ENCODE peak calls at places on chromosomes 2 and 18, in six cellular contexts. One of them, this sample, is unnamed.

GRCh38 chr2:10839813-10840212 is 27.2 kb upstream of the PDIA6 start:
- DNase-seq in HepG2: no peak
- DNase-seq in A549: no peak
- DNase-seq in endothelial cell of umbilical vein: peak
- DNase-seq in K562: no peak
- DNase-seq in GM12878: no peak
- DNase-seq in this sample: peak

GRCh38 chr2:239441724-239442123 is 40.9 kb upstream of the HDAC4 start:
- DNase-seq in HepG2: no peak
- DNase-seq in A549: no peak
- DNase-seq in endothelial cell of umbilical vein: no peak
- DNase-seq in K562: no peak
- DNase-seq in GM12878: no peak
- DNase-seq in this sample: peak

GRCh38 chr2:98455494-98455976 is 10.9 kb downstream of the INPP4A start:
- DNase-seq in HepG2: no peak
- DNase-seq in A549: no peak
- DNase-seq in endothelial cell of umbilical vein: no peak
- DNase-seq in K562: no peak
- DNase-seq in GM12878: peak
- DNase-seq in this sample: peak

GRCh38 chr2:179297922-179298321 is 33.3 kb upstream of the SESTD1 start:
- DNase-seq in HepG2: no peak
- DNase-seq in A549: no peak
- DNase-seq in endothelial cell of umbilical vein: no peak
- DNase-seq in K562: no peak
- DNase-seq in GM12878: no peak
- DNase-seq in this sample: no peak

GRCh38 chr2:239330836-239331235 is 70.0 kb downstream of the HDAC4 start:
- DNase-seq in HepG2: no peak
- DNase-seq in A549: no peak
- DNase-seq in endothelial cell of umbilical vein: no peak
- DNase-seq in K562: no peak
- DNase-seq in GM12878: no peak
- DNase-seq in this sample: no peak

GRCh38 chr18:52408800-52409302 is 68.9 kb downstream of the DCC start:
- DNase-seq in HepG2: no peak
- DNase-seq in A549: no peak
- DNase-seq in endothelial cell of umbilical vein: no peak
- DNase-seq in K562: no peak
- DNase-seq in GM12878: no peak
- DNase-seq in this sample: no peak

GRCh38 chr2:241901500-241902351 is 32.2 kb downstream of the RTP5 start:
- DNase-seq in HepG2: no peak
- DNase-seq in A549: no peak
- DNase-seq in endothelial cell of umbilical vein: no peak
- DNase-seq in K562: no peak
- DNase-seq in GM12878: no peak
- DNase-seq in this sample: no peak

GRCh38 chr2:206260427-206261012 is 13.9 kb upstream of the ZDBF2 start:
- DNase-seq in HepG2: peak
- DNase-seq in A549: peak
- DNase-seq in endothelial cell of umbilical vein: no peak
- DNase-seq in K562: peak
- DNase-seq in GM12878: no peak
- DNase-seq in this sample: peak

GRCh38 chr2:64448069-64448468 is 5.9 kb upstream of the LGALSL start:
- DNase-seq in HepG2: no peak
- DNase-seq in A549: no peak
- DNase-seq in endothelial cell of umbilical vein: no peak
- DNase-seq in K562: no peak
- DNase-seq in GM12878: no peak
- DNase-seq in this sample: no peak

GRCh38 chr2:46098606-46099005 is 198.6 kb upstream of the EPAS1 start:
- DNase-seq in HepG2: peak
- DNase-seq in A549: peak
- DNase-seq in endothelial cell of umbilical vein: peak
- DNase-seq in K562: no peak
- DNase-seq in GM12878: no peak
- DNase-seq in this sample: no peak

DNA sequence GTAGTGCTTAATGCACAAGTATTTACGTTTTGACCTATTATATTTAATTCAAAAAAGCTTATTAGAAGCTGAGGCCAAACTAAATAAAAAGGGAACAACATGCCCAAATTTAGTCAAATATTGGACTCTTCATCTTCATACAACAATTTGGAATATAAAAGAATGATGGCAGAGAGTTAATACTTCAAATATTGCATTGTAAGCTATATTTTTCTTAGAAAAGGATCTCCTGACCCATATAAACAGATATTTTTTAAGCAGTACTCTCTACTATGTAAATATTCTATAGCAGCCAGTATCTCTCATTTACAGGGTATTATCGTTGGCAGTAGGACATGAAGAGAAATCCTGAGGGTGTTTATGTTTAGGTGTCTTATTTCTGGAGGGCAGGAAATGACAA is 531.2 kb downstream of the NYAP2 start:
- DNase-seq in HepG2: no peak
- DNase-seq in A549: no peak
- DNase-seq in endothelial cell of umbilical vein: no peak
- DNase-seq in K562: no peak
- DNase-seq in GM12878: no peak
- DNase-seq in this sample: no peak
- TF ChIP-seq MYC in HepG2: no peak
- TF ChIP-seq MYC in A549: no peak
- TF ChIP-seq MYC in endothelial cell of umbilical vein: no peak
- TF ChIP-seq MYC in K562: no peak
- TF ChIP-seq MYC in GM12878: no peak
- TF ChIP-seq MYC in this sample: no peak

GRCh38 chr18:74351354-74351753 is 35.7 kb downstream of the C18orf63 start:
- DNase-seq in HepG2: no peak
- DNase-seq in A549: no peak
- DNase-seq in endothelial cell of umbilical vein: peak
- DNase-seq in K562: no peak
- DNase-seq in GM12878: no peak
- DNase-seq in this sample: peak
- TF ChIP-seq MYC in HepG2: no peak
- TF ChIP-seq MYC in A549: no peak
- TF ChIP-seq MYC in endothelial cell of umbilical vein: no peak
- TF ChIP-seq MYC in K562: no peak
- TF ChIP-seq MYC in GM12878: no peak
- TF ChIP-seq MYC in this sample: no peak

DNA sequence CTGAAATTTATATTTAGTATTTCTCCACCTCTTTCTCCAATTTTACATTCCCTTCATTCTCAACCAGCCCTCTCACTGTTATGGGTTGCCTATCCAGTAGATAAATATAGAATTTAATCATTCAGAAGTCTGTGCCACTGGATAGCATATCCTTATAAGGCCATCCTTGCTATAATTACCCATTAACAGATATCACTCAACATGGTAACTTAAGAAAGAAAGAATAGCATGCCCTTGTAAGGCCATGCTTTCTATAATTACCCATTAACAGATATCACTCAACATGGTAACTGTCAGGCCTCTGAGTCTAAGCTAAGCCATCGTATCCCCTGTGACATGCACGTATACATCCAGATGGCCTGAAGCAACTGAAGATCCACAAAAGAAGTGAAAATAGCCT is 1137.4 kb upstream of the FAM98A start:
- DNase-seq in HepG2: no peak
- DNase-seq in A549: no peak
- DNase-seq in endothelial cell of umbilical vein: no peak
- DNase-seq in K562: no peak
- DNase-seq in GM12878: no peak
- DNase-seq in this sample: no peak
- TF ChIP-seq MYC in HepG2: no peak
- TF ChIP-seq MYC in A549: no peak
- TF ChIP-seq MYC in endothelial cell of umbilical vein: no peak
- TF ChIP-seq MYC in K562: no peak
- TF ChIP-seq MYC in GM12878: no peak
- TF ChIP-seq MYC in this sample: no peak

GRCh38 chr2:2831656-2832055 is 500.6 kb upstream of the MYT1L start:
- DNase-seq in HepG2: no peak
- DNase-seq in A549: no peak
- DNase-seq in endothelial cell of umbilical vein: no peak
- DNase-seq in K562: no peak
- DNase-seq in GM12878: no peak
- DNase-seq in this sample: no peak
- TF ChIP-seq MYC in HepG2: no peak
- TF ChIP-seq MYC in A549: no peak
- TF ChIP-seq MYC in endothelial cell of umbilical vein: no peak
- TF ChIP-seq MYC in K562: no peak
- TF ChIP-seq MYC in GM12878: no peak
- TF ChIP-seq MYC in this sample: no peak

DNA sequence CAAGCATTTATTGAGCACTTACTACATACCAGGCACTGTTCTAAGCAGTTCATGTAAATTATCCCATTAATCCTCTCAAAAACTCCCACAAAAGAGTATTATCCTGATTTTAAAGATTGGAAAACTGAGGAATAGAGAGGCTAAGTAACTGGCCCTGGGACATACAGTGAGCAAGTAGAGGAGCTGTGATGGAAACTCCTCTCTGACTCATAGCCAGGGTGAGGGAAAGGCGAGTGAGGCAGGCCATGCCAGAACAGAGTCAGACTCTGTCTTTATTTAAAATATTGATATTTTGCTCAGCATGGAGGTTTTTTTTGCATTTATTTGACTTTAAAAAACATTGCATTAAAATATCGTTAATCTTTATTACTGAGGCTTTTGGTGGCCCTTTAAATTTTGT is 208.0 kb downstream of the LOXHD1 start:
- DNase-seq in HepG2: no peak
- DNase-seq in A549: no peak
- DNase-seq in endothelial cell of umbilical vein: no peak
- DNase-seq in K562: no peak
- DNase-seq in GM12878: no peak
- DNase-seq in this sample: no peak
- TF ChIP-seq MYC in HepG2: no peak
- TF ChIP-seq MYC in A549: no peak
- TF ChIP-seq MYC in endothelial cell of umbilical vein: no peak
- TF ChIP-seq MYC in K562: no peak
- TF ChIP-seq MYC in GM12878: no peak
- TF ChIP-seq MYC in this sample: no peak

DNA sequence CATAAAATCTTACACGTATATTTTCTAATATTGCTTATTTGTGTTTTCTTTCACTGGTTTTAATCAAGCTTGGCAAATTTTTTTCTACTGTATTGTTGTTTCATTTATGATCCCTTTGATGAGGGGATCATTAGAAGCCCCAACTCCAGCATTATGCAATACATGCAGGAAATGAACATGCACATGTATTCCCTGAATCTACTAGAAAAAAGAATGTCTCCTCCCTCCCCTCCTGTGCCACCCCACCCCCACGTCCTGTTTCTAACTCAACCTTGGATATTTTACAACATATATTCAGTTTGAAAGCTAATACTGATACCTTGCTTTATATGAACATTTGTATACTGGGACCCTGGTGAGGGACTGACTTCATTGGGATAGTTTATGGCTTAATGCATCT is 53.0 kb downstream of the EML6 start:
- DNase-seq in HepG2: no peak
- DNase-seq in A549: no peak
- DNase-seq in endothelial cell of umbilical vein: no peak
- DNase-seq in K562: no peak
- DNase-seq in GM12878: no peak
- DNase-seq in this sample: peak
- TF ChIP-seq MYC in HepG2: no peak
- TF ChIP-seq MYC in A549: no peak
- TF ChIP-seq MYC in endothelial cell of umbilical vein: no peak
- TF ChIP-seq MYC in K562: no peak
- TF ChIP-seq MYC in GM12878: no peak
- TF ChIP-seq MYC in this sample: no peak

GRCh38 chr2:66432801-66433694 is 1.9 kb upstream of the MEIS1 start:
- DNase-seq in HepG2: peak
- DNase-seq in A549: peak
- DNase-seq in endothelial cell of umbilical vein: peak
- DNase-seq in K562: peak
- DNase-seq in GM12878: no peak
- DNase-seq in this sample: no peak
- TF ChIP-seq MYC in HepG2: no peak
- TF ChIP-seq MYC in A549: no peak
- TF ChIP-seq MYC in endothelial cell of umbilical vein: no peak
- TF ChIP-seq MYC in K562: no peak
- TF ChIP-seq MYC in GM12878: no peak
- TF ChIP-seq MYC in this sample: no peak

DNA sequence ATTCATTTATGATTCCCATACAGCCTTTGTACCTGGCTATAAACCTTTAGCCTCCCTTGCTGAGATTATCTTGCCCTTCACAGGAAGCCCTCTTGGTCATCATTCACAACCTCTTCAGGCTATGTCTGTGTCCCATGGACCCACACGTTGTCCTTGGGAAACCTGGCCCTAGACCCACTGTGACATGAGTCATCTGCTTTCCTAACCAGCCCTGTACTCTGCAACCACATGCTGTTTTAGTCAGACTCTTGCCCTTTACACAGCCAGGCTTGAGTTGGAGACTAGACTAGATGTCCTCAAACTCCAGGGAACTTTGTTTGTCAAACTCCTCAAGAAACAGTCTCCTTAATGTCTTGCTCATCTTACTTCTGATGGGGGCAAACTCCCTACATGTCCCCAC is 229.3 kb upstream of the ZSWIM2 start:
- DNase-seq in HepG2: peak
- DNase-seq in A549: peak
- DNase-seq in endothelial cell of umbilical vein: no peak
- DNase-seq in K562: no peak
- DNase-seq in GM12878: no peak
- DNase-seq in this sample: peak
- TF ChIP-seq MYC in HepG2: no peak
- TF ChIP-seq MYC in A549: no peak
- TF ChIP-seq MYC in endothelial cell of umbilical vein: no peak
- TF ChIP-seq MYC in K562: no peak
- TF ChIP-seq MYC in GM12878: no peak
- TF ChIP-seq MYC in this sample: no peak